ENCODE peak calls at places on chromosome X, in seven cellular contexts. Z, K, T, B, S, P and G are unnamed samples.

GRCh38 chrX:151082077-151082948 is 94.1 kb upstream of the GPR50 start:
- DNase-seq in Z (peak; percentile 71), K (peak; percentile 47), B (peak; percentile 30), S (peak; percentile 88), T (peak; percentile 43), P (peak; percentile 24), G (peak; percentile 91)

GRCh38 chrX:104670051-104670450 is 104.1 kb downstream of the IL1RAPL2 start:
- DNase-seq in B (no peak), T (no peak), P (no peak), K (no peak), Z (no peak), S (no peak), G (no peak)

GRCh38 chrX:102858826-102859627 is 78.0 kb upstream of the RAB40AL start:
- DNase-seq in P (no peak), Z (no peak), B (no peak), K (peak; percentile 11), S (peak; percentile 49), T (no peak), G (no peak)

GRCh38 chrX:38880460-38880859 is 79.2 kb downstream of the MID1IP1 start:
- DNase-seq in T (peak; percentile 29), K (peak; percentile 21), P (no peak), B (no peak), S (no peak), Z (no peak), G (peak; percentile 17)

GRCh38 chrX:74132265-74132664 is 171.7 kb upstream of the ZCCHC13 start:
- DNase-seq in S (no peak), B (no peak), Z (no peak), T (no peak), P (no peak), K (no peak), G (no peak)

GRCh38 chrX:307261-308111 is 11.1 kb downstream of the GTPBP6 start:
- DNase-seq in S (no peak), B (no peak), T (no peak), P (no peak), Z (no peak), K (no peak), G (peak; percentile 85)

GRCh38 chrX:14051416-14051815 is 21.7 kb upstream of the GEMIN8 start:
- DNase-seq in Z (no peak), S (no peak), B (no peak), P (no peak), K (no peak), T (no peak), G (no peak)

GRCh38 chrX:41313419-41313818 is 20.5 kb upstream of the DDX3X start:
- DNase-seq in K (peak; percentile 88), P (no peak), T (no peak), S (no peak), Z (no peak), B (no peak), G (peak; percentile 73)

GRCh38 chrX:106401965-106402559 is 209.7 kb upstream of the RADX start:
- DNase-seq in K (no peak), P (no peak), T (no peak), S (no peak), Z (no peak), B (no peak), G (no peak)

GRCh38 chrX:36626898-36627297 is 381.3 kb upstream of the FAM47C start:
- DNase-seq in S (no peak), B (no peak), P (no peak), Z (no peak), T (no peak), K (no peak), G (no peak)

GRCh38 chrX:72128881-72129280 is 2.8 kb downstream of the RTL5 start:
- DNase-seq in T (no peak), P (no peak), S (peak; percentile 78), B (no peak), Z (no peak), K (no peak), G (peak; percentile 74)

GRCh38 chrX:47619486-47620302 is at the start of gene SYN1:
- DNase-seq in P (peak; percentile 57), K (peak; percentile 40), S (peak; percentile 88), B (peak; percentile 78), T (no peak), Z (peak; percentile 94), G (peak; percentile 97)

GRCh38 chrX:151871244-151871643 is 41.4 kb upstream of the MAGEA4 start:
- DNase-seq in K (peak; percentile 92), S (no peak), B (no peak), T (no peak), Z (no peak), P (no peak), G (no peak)

GRCh38 chrX:138756234-138756633 is 44.7 kb upstream of the FGF13 start:
- DNase-seq in B (peak; percentile 19), K (peak; percentile 2), P (peak; percentile 18), Z (peak; percentile 8), T (no peak), S (peak; percentile 85), G (peak; percentile 49)

GRCh38 chrX:153641575-153642312 is 5.3 kb upstream of the DUSP9 start:
- DNase-seq in P (no peak), T (no peak), S (peak; percentile 56), B (no peak), K (no peak), Z (peak; percentile 58), G (peak; percentile 88)

GRCh38 chrX:51456814-51457213 is 39.6 kb downstream of the NUDT11 start:
- DNase-seq in S (no peak), Z (no peak), T (peak; percentile 43), K (no peak), P (no peak), B (no peak), G (no peak)

GRCh38 chrX:2413969-2414368 is 86.8 kb downstream of the DHRSX start:
- DNase-seq in T (no peak), P (no peak), K (no peak), Z (no peak), S (no peak), B (no peak), G (no peak)

GRCh38 chrX:17814557-17814956 is 46.5 kb downstream of the RAI2 start:
- DNase-seq in T (no peak), Z (no peak), P (no peak), B (no peak), K (peak; percentile 10), S (no peak), G (peak; percentile 70)

GRCh38 chrX:34197946-34198345 is 65.8 kb upstream of the FAM47A start:
- DNase-seq in S (no peak), B (no peak), K (no peak), Z (no peak), T (no peak), P (no peak), G (no peak)

GRCh38 chrX:15750611-15751159 is 12.6 kb downstream of the CA5B start:
- DNase-seq in S (no peak), P (no peak), B (no peak), Z (no peak), K (no peak), T (no peak), G (no peak)

GRCh38 chrX:15749642-15750610 is 11.9 kb downstream of the CA5B start:
- DNase-seq in P (peak; percentile 30), Z (no peak), S (no peak), T (peak; percentile 61), B (no peak), K (no peak), G (no peak)

GRCh38 chrX:15747626-15748173 is 9.6 kb downstream of the CA5B start:
- DNase-seq in K (no peak), T (no peak), P (no peak), Z (peak; percentile 24), B (no peak), S (peak; percentile 79), G (no peak)

GRCh38 chrX:15755091-15755490 is 17.0 kb downstream of the CA5B start:
- DNase-seq in B (no peak), S (no peak), T (no peak), P (no peak), K (no peak), Z (no peak), G (no peak)

DNA sequence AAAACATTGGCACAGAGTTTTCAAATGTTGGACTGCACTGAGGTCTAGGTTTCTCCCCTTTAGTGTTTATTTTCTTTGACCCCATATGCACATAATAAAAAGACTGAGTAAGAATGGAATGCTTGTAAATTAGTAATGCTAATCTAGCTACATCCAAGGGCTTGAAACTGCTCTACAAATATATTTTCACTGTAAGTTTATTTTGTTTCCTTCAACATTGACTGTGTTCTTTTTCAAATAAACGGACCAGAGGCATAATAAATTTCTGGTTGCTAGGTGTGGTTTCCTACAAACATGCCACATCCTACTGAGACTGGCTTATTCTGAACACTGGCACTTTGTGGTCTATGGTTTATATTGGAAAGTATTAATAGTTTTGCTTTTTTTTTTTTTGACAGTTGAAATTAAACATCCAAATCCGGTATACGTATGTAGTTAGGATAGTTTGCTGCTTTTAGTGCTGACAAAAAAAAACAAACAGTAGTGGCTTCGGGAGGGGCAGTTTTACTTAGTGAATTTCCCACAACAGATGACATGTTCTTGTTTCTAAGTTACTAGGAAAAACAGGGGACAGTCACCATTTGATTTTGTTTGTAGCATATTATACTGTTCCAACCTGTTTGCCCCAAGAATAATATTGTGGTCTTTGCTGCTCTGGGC is 13.2 kb downstream of the CA5B start:
- DNase-seq in T (no peak), Z (no peak), P (no peak), B (no peak), S (no peak), K (no peak), G (no peak)
- H3K27ac ChIP-seq in T (no peak overlapping the region), Z (no peak overlapping the region), P (peak overlapping the region; percentile 79), B (no peak overlapping the region), S (no peak overlapping the region), K (no peak overlapping the region), G (peak overlapping the region; percentile 83)

GRCh38 chrX:45765726-45766125 is 565.0 kb upstream of the DIPK2B start:
- DNase-seq in B (no peak), Z (no peak), K (no peak), S (no peak), T (no peak), P (no peak), G (no peak)

GRCh38 chrX:45769919-45770582 is 569.4 kb upstream of the DIPK2B start:
- DNase-seq in S (no peak), P (peak; percentile 79), T (no peak), K (peak; percentile 90), B (peak; percentile 69), Z (peak; percentile 73), G (peak; percentile 49)

GRCh38 chrX:45771114-45771513 is 570.4 kb upstream of the DIPK2B start:
- DNase-seq in P (no peak), K (peak; percentile 87), S (no peak), B (peak; percentile 13), T (no peak), Z (peak; percentile 6), G (peak; percentile 62)

GRCh38 chrX:45767021-45767491 is 566.4 kb upstream of the DIPK2B start:
- DNase-seq in S (no peak), T (no peak), Z (no peak), K (no peak), B (no peak), P (no peak), G (no peak)

GRCh38 chrX:45768666-45769065 is 568.0 kb upstream of the DIPK2B start:
- DNase-seq in B (no peak), S (no peak), P (no peak), T (no peak), K (no peak), Z (no peak), G (no peak)
- H3K27ac ChIP-seq in B (no peak overlapping the region), S (no peak overlapping the region), P (peak overlapping the region; percentile 85), T (no peak overlapping the region), K (peak overlapping the region; percentile 91), Z (no peak overlapping the region), G (peak overlapping the region; percentile 91)

GRCh38 chrX:32048285-32048684 is 976.4 kb upstream of the FTHL17 start:
- DNase-seq in P (no peak), Z (no peak), T (no peak), S (no peak), K (no peak), B (no peak), G (no peak)
- H3K27ac ChIP-seq in P (no peak overlapping the region), Z (no peak overlapping the region), T (no peak overlapping the region), S (no peak overlapping the region), K (no peak overlapping the region), B (no peak overlapping the region), G (no peak overlapping the region)

GRCh38 chrX:139881572-139881971 is 51.3 kb downstream of the ATP11C start:
- DNase-seq in K (no peak), T (no peak), Z (no peak), S (no peak), B (no peak), P (no peak), G (no peak)
- H3K27ac ChIP-seq in K (peak overlapping the region; percentile 79), T (no peak overlapping the region), Z (peak overlapping the region; percentile 32), S (no peak overlapping the region), B (no peak overlapping the region), P (no peak overlapping the region), G (peak overlapping the region; percentile 90)